ENCODE peak calls at places on chromosomes 2 and 18, in seven cellular contexts. X, Z, J, T, A, H and S are unnamed samples.

GRCh38 chr2:28445448-28446258 is 50.2 kb upstream of the PLB1 start:
- DNase-seq in J (peak; percentile 32), Z (peak; percentile 89), X (no peak), H (peak; percentile 45), T (no peak), A (no peak), S (no peak)

GRCh38 chr18:7559709-7560319 is 7.3 kb upstream of the PTPRM start:
- DNase-seq in J (no peak), H (no peak), X (no peak), T (peak; percentile 13), A (no peak), Z (no peak), S (no peak)

GRCh38 chr18:48571619-48572384 is 33.0 kb downstream of the CTIF start:
- DNase-seq in X (no peak), T (no peak), Z (peak; percentile 17), A (no peak), H (no peak), J (no peak), S (no peak)

GRCh38 chr18:7464245-7464966 is 102.7 kb upstream of the PTPRM start:
- DNase-seq in X (no peak), T (no peak), H (no peak), A (no peak), J (no peak), Z (no peak), S (no peak)

GRCh38 chr2:1607971-1608688 is 136.2 kb downstream of the PXDN start:
- DNase-seq in H (peak; percentile 25), J (no peak), Z (no peak), T (no peak), X (no peak), A (no peak), S (no peak)

GRCh38 chr2:41414486-41415230 is 633.2 kb upstream of the PKDCC start:
- DNase-seq in T (peak; percentile 16), X (no peak), H (no peak), Z (peak; percentile 67), J (peak; percentile 27), A (no peak), S (no peak)

GRCh38 chr2:219551863-219552381 is 8.1 kb downstream of the TMEM198 start:
- DNase-seq in J (no peak), X (no peak), Z (no peak), T (no peak), H (no peak), A (no peak), S (no peak)

GRCh38 chr2:61660511-61661388 is 122.6 kb upstream of the XPO1 start:
- DNase-seq in A (no peak), H (no peak), J (no peak), X (no peak), Z (peak; percentile 33), T (peak; percentile 58), S (no peak)

GRCh38 chr2:135875491-135876065 is 665 bp downstream of the MCM6 start:
- DNase-seq in T (peak; percentile 50), A (peak; percentile 69), X (peak; percentile 78), H (peak; percentile 82), Z (peak; percentile 71), J (peak; percentile 69), S (peak; percentile 74)

GRCh38 chr2:66596229-66596628 is 161.3 kb downstream of the MEIS1 start:
- DNase-seq in H (no peak), J (no peak), X (no peak), T (no peak), A (no peak), Z (no peak), S (no peak)

GRCh38 chr2:231932711-231932970 is 6.4 kb upstream of the NPPC start:
- DNase-seq in T (no peak), H (no peak), Z (no peak), A (no peak), J (no peak), X (no peak), S (no peak)

GRCh38 chr2:232377841-232378734 is 463 bp upstream of the ALPP start:
- DNase-seq in Z (no peak), X (no peak), A (peak; percentile 47), J (no peak), H (peak; percentile 65), T (peak; percentile 58), S (no peak)

GRCh38 chr2:205060269-205060668 is 515.0 kb downstream of the PARD3B start:
- DNase-seq in J (no peak), Z (peak; percentile 4), H (no peak), T (no peak), A (no peak), X (no peak), S (no peak)

DNA sequence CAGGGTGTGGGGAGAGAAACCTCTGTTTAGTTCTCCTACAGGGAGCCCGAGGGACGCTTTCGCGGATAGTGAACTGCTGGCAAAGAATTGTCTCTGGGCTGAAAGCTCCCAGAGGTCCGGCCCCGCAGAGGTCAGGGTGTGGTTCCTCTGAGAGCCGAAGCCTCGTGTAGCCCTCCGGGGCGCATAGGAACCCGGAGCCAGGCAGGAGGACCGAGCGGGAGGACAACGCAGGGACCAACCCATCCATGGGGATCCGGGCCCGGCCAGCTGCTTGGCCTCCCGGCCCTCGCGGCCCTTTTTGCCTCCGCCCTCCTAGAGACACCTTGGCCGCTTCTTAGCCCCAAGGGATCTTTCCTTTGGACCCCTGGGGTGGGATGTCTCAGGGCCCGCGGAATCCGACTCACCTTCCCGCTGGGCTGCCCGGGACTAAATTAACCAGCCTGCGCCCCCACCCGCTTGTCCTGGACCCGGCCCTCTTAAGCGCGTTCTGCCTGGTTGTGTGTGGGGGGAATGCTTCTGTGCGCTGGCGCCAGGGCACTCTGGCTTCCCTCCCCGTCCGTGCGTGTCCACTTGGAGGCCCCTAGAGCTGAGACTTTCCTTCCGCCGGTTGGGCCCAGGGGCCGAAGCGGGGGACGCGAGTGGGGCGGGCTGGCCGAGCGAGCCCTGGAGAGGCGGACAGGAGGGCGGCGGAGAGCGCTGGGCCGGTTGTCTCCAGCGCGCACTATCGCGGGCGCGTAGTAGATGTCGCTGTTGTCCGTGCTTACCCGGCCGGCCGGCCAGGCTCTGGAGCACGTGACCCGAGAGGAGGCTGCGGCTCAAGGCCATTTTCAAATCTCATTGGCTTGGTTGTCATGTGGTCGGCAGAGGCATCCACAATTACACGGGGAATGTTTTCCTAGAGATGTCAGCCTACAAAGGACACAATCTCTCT is at the start of gene HOXD10:
- DNase-seq in X (no peak), Z (no peak), H (no peak), T (no peak), J (peak; percentile 90), A (no peak), S (no peak)
- TF ChIP-seq CTCF in X (peak; percentile 7), Z (no peak), H (no peak), T (no peak), J (peak; percentile 52), A (no peak), S (no peak)

DNA sequence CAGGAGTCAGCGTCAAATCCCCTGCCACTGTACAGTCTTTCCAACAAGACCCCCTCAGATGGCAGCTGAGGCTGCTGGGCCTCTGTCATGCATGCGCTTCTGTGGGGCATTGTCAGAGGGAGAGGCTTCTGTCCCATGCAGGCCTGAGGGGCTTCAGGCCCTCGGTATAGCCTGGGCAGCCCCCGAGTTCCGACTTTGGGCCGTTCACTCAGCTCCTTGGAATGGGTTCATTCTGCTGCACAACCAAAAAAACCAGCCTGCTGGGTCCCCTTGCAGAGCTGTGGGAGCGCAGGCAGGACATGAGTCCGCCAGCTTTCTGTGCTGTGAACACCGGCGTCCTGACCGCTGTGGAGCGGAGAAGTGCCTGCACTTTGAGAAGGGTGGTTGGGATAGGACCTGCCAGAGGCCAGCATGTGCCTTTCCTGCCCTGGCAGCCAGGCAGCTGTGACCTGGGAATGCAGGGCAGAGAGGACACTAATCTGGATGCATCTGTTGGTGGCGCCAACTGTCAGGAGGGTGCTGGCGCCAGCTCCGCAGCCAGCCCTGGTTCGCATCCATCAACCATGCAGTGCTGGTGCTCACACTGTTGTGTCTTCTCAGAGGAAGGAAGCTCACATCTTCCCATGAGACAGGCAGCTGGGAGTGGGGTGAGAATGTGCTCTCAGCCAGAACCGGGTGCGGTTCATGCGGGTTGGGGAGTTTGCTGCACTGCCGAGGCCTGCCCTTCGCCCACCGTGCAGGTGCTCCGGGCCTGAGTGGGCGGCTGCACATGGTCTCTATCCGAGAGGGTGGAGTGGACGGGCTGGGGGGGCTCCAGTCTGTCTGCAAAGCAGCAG is 14.3 kb downstream of the ARHGEF4 start:
- DNase-seq in T (no peak), H (no peak), J (peak; percentile 57), A (peak; percentile 33), X (no peak), Z (no peak), S (no peak)
- TF ChIP-seq CTCF in T (no peak), H (no peak), J (no peak), A (no peak), X (no peak), Z (no peak), S (no peak)

GRCh38 chr2:76281176-76281841 is 570.6 kb upstream of the GCFC2 start:
- DNase-seq in H (no peak), J (peak; percentile 30), A (no peak), T (no peak), Z (no peak), X (no peak), S (no peak)
- TF ChIP-seq CTCF in H (no peak), J (no peak), A (no peak), T (no peak), Z (no peak), X (no peak), S (no peak)

GRCh38 chr2:100245681-100246080 is 76.6 kb downstream of the LONRF2 start:
- DNase-seq in J (no peak), T (no peak), X (no peak), H (no peak), A (no peak), Z (no peak), S (no peak)

GRCh38 chr2:100247256-100248043 is 74.9 kb downstream of the LONRF2 start:
- DNase-seq in T (no peak), A (no peak), J (no peak), X (peak; percentile 86), Z (no peak), H (no peak), S (no peak)

GRCh38 chr2:100244881-100245605 is 77.3 kb downstream of the LONRF2 start:
- DNase-seq in T (no peak), Z (no peak), X (no peak), H (no peak), J (no peak), A (no peak), S (no peak)

GRCh38 chr2:100248044-100248330 is 74.3 kb downstream of the LONRF2 start:
- DNase-seq in T (no peak), A (no peak), H (no peak), Z (no peak), J (no peak), X (peak; percentile 38), S (no peak)

DNA sequence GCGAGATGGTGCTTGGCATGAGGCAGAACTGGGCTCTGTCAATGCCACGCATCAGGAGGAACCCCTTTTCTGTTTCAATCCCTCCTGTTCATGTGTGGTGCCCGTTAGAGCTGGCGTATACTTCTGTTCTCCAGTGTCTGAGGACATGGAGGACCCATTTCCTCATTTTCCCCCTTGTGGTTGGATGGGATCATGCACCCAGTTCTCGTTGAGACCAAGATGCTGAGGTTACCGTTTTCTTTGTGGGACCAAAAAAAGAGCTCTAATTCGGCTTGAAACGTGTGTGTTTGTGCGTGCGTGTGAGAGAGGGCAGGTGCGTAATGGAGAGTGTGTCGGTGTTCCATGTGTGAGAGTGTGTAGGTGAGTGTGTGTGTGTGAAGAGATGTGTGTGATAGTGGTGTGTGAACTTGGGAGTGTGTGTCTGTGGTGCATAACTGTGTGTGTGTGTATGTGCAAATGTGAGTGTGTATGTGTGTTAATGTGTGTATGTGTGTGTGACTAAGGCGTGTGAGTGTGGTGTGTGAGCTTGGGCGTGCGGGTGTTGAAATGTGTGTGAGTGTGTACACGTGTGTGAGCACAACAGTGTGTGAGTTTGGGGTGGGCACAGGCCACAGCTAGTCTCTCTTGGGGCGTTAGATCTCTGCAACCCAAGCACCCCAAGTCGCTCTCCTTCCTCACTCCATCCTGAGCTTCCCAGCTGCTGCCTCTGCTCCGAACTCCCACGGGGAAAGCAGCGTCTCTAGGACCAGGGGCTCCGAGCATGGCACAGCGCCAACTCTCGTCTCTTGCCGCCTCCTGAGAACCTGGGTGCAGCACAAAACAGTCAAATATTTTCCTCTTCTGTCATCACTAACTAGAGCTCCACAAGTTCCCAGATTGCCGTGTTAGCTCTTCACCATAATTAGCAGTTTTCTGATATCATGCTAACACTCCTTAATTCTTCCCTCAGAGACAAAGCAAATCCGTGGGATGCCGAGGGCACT is 75.8 kb downstream of the LONRF2 start:
- DNase-seq in X (no peak), T (peak; percentile 22), A (no peak), Z (no peak), H (no peak), J (peak; percentile 49), S (no peak)
- TF ChIP-seq CTCF in X (peak; percentile 49), T (no peak), A (no peak), Z (peak; percentile 41), H (peak; percentile 48), J (peak; percentile 48), S (peak; percentile 21)